ENCODE peak calls at places on chromosomes 12 and 14, in five cellular contexts. One of them, this sample, is unnamed.

GRCh38 chr12:17511369-17511768 is 578.6 kb downstream of the RERGL start:
- DNase-seq in body of pancreas: no peak
- DNase-seq in A673: peak; percentile 24
- DNase-seq in CD8-positive, alpha-beta T cell: no peak
- DNase-seq in upper lobe of left lung: no peak
- DNase-seq in this sample: no peak

GRCh38 chr12:47164730-47165439 is 85.1 kb upstream of the AMIGO2 start:
- DNase-seq in CD8-positive, alpha-beta T cell: no peak
- DNase-seq in A673: no peak
- DNase-seq in body of pancreas: no peak
- DNase-seq in upper lobe of left lung: no peak
- DNase-seq in this sample: no peak

GRCh38 chr14:73718742-73719251 is 4.6 kb upstream of the PNMA1 start:
- DNase-seq in body of pancreas: no peak
- DNase-seq in upper lobe of left lung: peak; percentile 80
- DNase-seq in A673: no peak
- DNase-seq in CD8-positive, alpha-beta T cell: no peak
- DNase-seq in this sample: peak; percentile 54

GRCh38 chr14:58238252-58239247 is 6.1 kb upstream of the PSMA3 start:
- DNase-seq in body of pancreas: peak; percentile 30
- DNase-seq in CD8-positive, alpha-beta T cell: no peak
- DNase-seq in upper lobe of left lung: no peak
- DNase-seq in A673: no peak
- DNase-seq in this sample: no peak

GRCh38 chr14:104086210-104086660 is 735 bp downstream of the ASPG start:
- DNase-seq in upper lobe of left lung: no peak
- DNase-seq in A673: no peak
- DNase-seq in CD8-positive, alpha-beta T cell: no peak
- DNase-seq in body of pancreas: peak; percentile 4
- DNase-seq in this sample: peak; percentile 55

GRCh38 chr12:116964740-116965090 is 54.0 kb downstream of the FBXW8 start:
- DNase-seq in CD8-positive, alpha-beta T cell: no peak
- DNase-seq in A673: no peak
- DNase-seq in upper lobe of left lung: no peak
- DNase-seq in body of pancreas: no peak
- DNase-seq in this sample: no peak

GRCh38 chr12:112370156-112370555 is 12.1 kb downstream of the HECTD4 start:
- DNase-seq in upper lobe of left lung: no peak
- DNase-seq in A673: no peak
- DNase-seq in body of pancreas: no peak
- DNase-seq in CD8-positive, alpha-beta T cell: no peak
- DNase-seq in this sample: no peak

GRCh38 chr12:126608607-126609175 is 1543.5 kb downstream of the AACS start:
- DNase-seq in upper lobe of left lung: no peak
- DNase-seq in CD8-positive, alpha-beta T cell: no peak
- DNase-seq in A673: no peak
- DNase-seq in body of pancreas: no peak
- DNase-seq in this sample: no peak

GRCh38 chr14:52949711-52950409 is 990 bp downstream of the FERMT2 start:
- DNase-seq in CD8-positive, alpha-beta T cell: no peak
- DNase-seq in A673: peak; percentile 65
- DNase-seq in body of pancreas: peak; percentile 34
- DNase-seq in upper lobe of left lung: no peak
- DNase-seq in this sample: no peak

GRCh38 chr12:106585862-106586534 is 3.2 kb downstream of the RFX4 start:
- DNase-seq in CD8-positive, alpha-beta T cell: no peak
- DNase-seq in upper lobe of left lung: peak; percentile 79
- DNase-seq in A673: peak; percentile 20
- DNase-seq in body of pancreas: no peak
- DNase-seq in this sample: no peak

GRCh38 chr14:70698288-70698687 is 56.6 kb downstream of the TTC9 start:
- DNase-seq in body of pancreas: peak; percentile 44
- DNase-seq in upper lobe of left lung: no peak
- DNase-seq in CD8-positive, alpha-beta T cell: no peak
- DNase-seq in A673: no peak
- DNase-seq in this sample: no peak

GRCh38 chr14:104519721-104520120 is 59.8 kb upstream of the C14orf180 start:
- DNase-seq in CD8-positive, alpha-beta T cell: no peak
- DNase-seq in body of pancreas: no peak
- DNase-seq in A673: no peak
- DNase-seq in upper lobe of left lung: no peak
- DNase-seq in this sample: no peak

GRCh38 chr12:44839785-44840184 is 36.3 kb downstream of the NELL2 start:
- DNase-seq in upper lobe of left lung: no peak
- DNase-seq in CD8-positive, alpha-beta T cell: no peak
- DNase-seq in body of pancreas: no peak
- DNase-seq in A673: no peak
- DNase-seq in this sample: no peak

GRCh38 chr14:104355949-104356737 is 217.8 kb downstream of the KIF26A start:
- DNase-seq in upper lobe of left lung: no peak
- DNase-seq in A673: no peak
- DNase-seq in CD8-positive, alpha-beta T cell: no peak
- DNase-seq in body of pancreas: peak; percentile 3
- DNase-seq in this sample: peak; percentile 59

GRCh38 chr12:45660330-45660729 is 69.2 kb upstream of the ARID2 start:
- DNase-seq in A673: peak; percentile 31
- DNase-seq in CD8-positive, alpha-beta T cell: no peak
- DNase-seq in body of pancreas: peak; percentile 46
- DNase-seq in upper lobe of left lung: no peak
- DNase-seq in this sample: no peak

GRCh38 chr12:41869432-41869831 is 275.2 kb downstream of the GXYLT1 start:
- DNase-seq in A673: no peak
- DNase-seq in body of pancreas: no peak
- DNase-seq in upper lobe of left lung: no peak
- DNase-seq in CD8-positive, alpha-beta T cell: no peak
- DNase-seq in this sample: no peak

GRCh38 chr12:105721051-105721825 is 390.7 kb downstream of the C12orf75 start:
- DNase-seq in CD8-positive, alpha-beta T cell: no peak
- DNase-seq in A673: no peak
- DNase-seq in upper lobe of left lung: no peak
- DNase-seq in body of pancreas: no peak
- DNase-seq in this sample: no peak

GRCh38 chr14:70254476-70254961 is 65.8 kb upstream of the SLC8A3 start:
- DNase-seq in A673: peak; percentile 29
- DNase-seq in body of pancreas: peak; percentile 84
- DNase-seq in upper lobe of left lung: peak; percentile 91
- DNase-seq in CD8-positive, alpha-beta T cell: no peak
- DNase-seq in this sample: peak; percentile 78

GRCh38 chr14:66070542-66071319 is 415.4 kb upstream of the CCDC196 start:
- DNase-seq in A673: peak; percentile 50
- DNase-seq in upper lobe of left lung: no peak
- DNase-seq in body of pancreas: peak; percentile 63
- DNase-seq in CD8-positive, alpha-beta T cell: peak; percentile 69
- DNase-seq in this sample: no peak

GRCh38 chr12:42588981-42589464 is 523 bp downstream of the PRICKLE1 start:
- DNase-seq in body of pancreas: peak; percentile 51
- DNase-seq in upper lobe of left lung: peak; percentile 87
- DNase-seq in CD8-positive, alpha-beta T cell: no peak
- DNase-seq in A673: peak; percentile 58
- DNase-seq in this sample: peak; percentile 73

GRCh38 chr12:109448272-109448671 is 28.8 kb downstream of the KCTD10 start:
- DNase-seq in CD8-positive, alpha-beta T cell: no peak
- DNase-seq in upper lobe of left lung: no peak
- DNase-seq in A673: no peak
- DNase-seq in body of pancreas: no peak
- DNase-seq in this sample: no peak

GRCh38 chr12:124866195-124866882 is 2.7 kb upstream of the SCARB1 start:
- DNase-seq in upper lobe of left lung: no peak
- DNase-seq in A673: no peak
- DNase-seq in CD8-positive, alpha-beta T cell: no peak
- DNase-seq in body of pancreas: no peak
- DNase-seq in this sample: no peak

GRCh38 chr12:75329918-75330826 is at the start of gene CAPS2:
- DNase-seq in upper lobe of left lung: peak; percentile 95
- DNase-seq in CD8-positive, alpha-beta T cell: peak; percentile 43
- DNase-seq in A673: peak; percentile 90
- DNase-seq in body of pancreas: peak; percentile 90
- DNase-seq in this sample: peak; percentile 92

GRCh38 chr14:101120636-101121398 is 217.3 kb upstream of the RTL1 start:
- DNase-seq in upper lobe of left lung: peak; percentile 70
- DNase-seq in body of pancreas: no peak
- DNase-seq in A673: peak; percentile 77
- DNase-seq in CD8-positive, alpha-beta T cell: no peak
- DNase-seq in this sample: peak; percentile 76

GRCh38 chr12:123038486-123038885 is 58.0 kb downstream of the ARL6IP4 start:
- DNase-seq in CD8-positive, alpha-beta T cell: no peak
- DNase-seq in upper lobe of left lung: no peak
- DNase-seq in A673: no peak
- DNase-seq in body of pancreas: no peak
- DNase-seq in this sample: peak; percentile 23

GRCh38 chr12:6613015-6613775 is 6.0 kb upstream of the CHD4 start:
- DNase-seq in upper lobe of left lung: no peak
- DNase-seq in body of pancreas: peak; percentile 72
- DNase-seq in A673: peak; percentile 83
- DNase-seq in CD8-positive, alpha-beta T cell: no peak
- DNase-seq in this sample: peak; percentile 87

GRCh38 chr12:120101617-120102016 is 14.9 kb downstream of the RAB35 start:
- DNase-seq in CD8-positive, alpha-beta T cell: no peak
- DNase-seq in A673: no peak
- DNase-seq in body of pancreas: no peak
- DNase-seq in upper lobe of left lung: no peak
- DNase-seq in this sample: no peak

GRCh38 chr12:120101182-120101581 is 15.4 kb downstream of the RAB35 start:
- DNase-seq in upper lobe of left lung: no peak
- DNase-seq in CD8-positive, alpha-beta T cell: no peak
- DNase-seq in A673: no peak
- DNase-seq in body of pancreas: peak; percentile 34
- DNase-seq in this sample: no peak

GRCh38 chr12:120098756-120099470 is 17.6 kb downstream of the RAB35 start:
- DNase-seq in CD8-positive, alpha-beta T cell: no peak
- DNase-seq in upper lobe of left lung: no peak
- DNase-seq in body of pancreas: no peak
- DNase-seq in A673: no peak
- DNase-seq in this sample: no peak

GRCh38 chr12:120099738-120100137 is 16.8 kb downstream of the RAB35 start:
- DNase-seq in body of pancreas: no peak
- DNase-seq in A673: no peak
- DNase-seq in CD8-positive, alpha-beta T cell: no peak
- DNase-seq in upper lobe of left lung: no peak
- DNase-seq in this sample: no peak

GRCh38 chr12:120100630-120101029 is 15.9 kb downstream of the RAB35 start:
- DNase-seq in CD8-positive, alpha-beta T cell: no peak
- DNase-seq in body of pancreas: peak; percentile 76
- DNase-seq in A673: no peak
- DNase-seq in upper lobe of left lung: no peak
- DNase-seq in this sample: no peak
- H3K4me1 ChIP-seq in CD8-positive, alpha-beta T cell: peaks cover 10% of the 10 kb centered on the region
- H3K4me1 ChIP-seq in body of pancreas: peaks cover 15% of the 10 kb centered on the region
- H3K4me1 ChIP-seq in A673: no peaks in the 10 kb centered on the region
- H3K4me1 ChIP-seq in upper lobe of left lung: peaks cover 29% of the 10 kb centered on the region
- H3K4me1 ChIP-seq in this sample: peaks cover 19% of the 10 kb centered on the region

GRCh38 chr12:115354007-115354452 is 670.1 kb upstream of the TBX3 start:
- DNase-seq in CD8-positive, alpha-beta T cell: no peak
- DNase-seq in body of pancreas: peak; percentile 15
- DNase-seq in A673: no peak
- DNase-seq in upper lobe of left lung: no peak
- DNase-seq in this sample: no peak

GRCh38 chr12:115354476-115354890 is 670.5 kb upstream of the TBX3 start:
- DNase-seq in A673: no peak
- DNase-seq in body of pancreas: no peak
- DNase-seq in CD8-positive, alpha-beta T cell: no peak
- DNase-seq in upper lobe of left lung: no peak
- DNase-seq in this sample: no peak

GRCh38 chr12:115351513-115352077 is 667.6 kb upstream of the TBX3 start:
- DNase-seq in upper lobe of left lung: no peak
- DNase-seq in A673: no peak
- DNase-seq in body of pancreas: no peak
- DNase-seq in CD8-positive, alpha-beta T cell: no peak
- DNase-seq in this sample: no peak

GRCh38 chr12:115353467-115353866 is 669.5 kb upstream of the TBX3 start:
- DNase-seq in A673: no peak
- DNase-seq in upper lobe of left lung: no peak
- DNase-seq in body of pancreas: no peak
- DNase-seq in CD8-positive, alpha-beta T cell: no peak
- DNase-seq in this sample: no peak

GRCh38 chr12:115349711-115350110 is 665.7 kb upstream of the TBX3 start:
- DNase-seq in CD8-positive, alpha-beta T cell: no peak
- DNase-seq in body of pancreas: no peak
- DNase-seq in A673: no peak
- DNase-seq in upper lobe of left lung: no peak
- DNase-seq in this sample: no peak
- TF ChIP-seq CTCF in CD8-positive, alpha-beta T cell: no peak
- TF ChIP-seq CTCF in body of pancreas: no peak
- TF ChIP-seq CTCF in A673: no peak
- TF ChIP-seq CTCF in upper lobe of left lung: no peak
- TF ChIP-seq CTCF in this sample: no peak

DNA sequence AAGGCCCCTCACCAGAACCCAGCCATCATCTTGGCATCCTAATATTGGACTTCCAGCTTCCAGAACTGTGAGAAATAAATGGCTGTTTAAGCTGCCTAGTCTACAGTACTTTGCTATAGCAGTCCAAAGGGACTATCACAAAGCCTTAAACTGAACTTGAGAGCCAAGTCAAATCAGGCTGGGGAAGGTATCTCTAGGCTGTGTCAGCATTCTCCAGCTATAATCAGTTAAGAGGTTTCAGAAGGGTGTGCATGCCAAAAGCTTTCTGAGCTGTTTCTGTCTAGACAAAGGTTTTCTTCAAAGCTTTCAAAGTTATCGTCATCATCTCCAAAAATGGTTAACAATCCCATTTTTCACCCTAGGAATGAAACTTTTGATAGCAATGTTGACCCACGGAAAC is 7.6 kb downstream of the ASCL4 start:
- DNase-seq in CD8-positive, alpha-beta T cell: no peak
- DNase-seq in body of pancreas: no peak
- DNase-seq in upper lobe of left lung: no peak
- DNase-seq in A673: no peak
- DNase-seq in this sample: no peak
- H3K4me1 ChIP-seq in CD8-positive, alpha-beta T cell: no peaks in the 10 kb centered on the region
- H3K4me1 ChIP-seq in body of pancreas: no peaks in the 10 kb centered on the region
- H3K4me1 ChIP-seq in upper lobe of left lung: no peaks in the 10 kb centered on the region
- H3K4me1 ChIP-seq in A673: no peaks in the 10 kb centered on the region
- H3K4me1 ChIP-seq in this sample: no peaks in the 10 kb centered on the region

DNA sequence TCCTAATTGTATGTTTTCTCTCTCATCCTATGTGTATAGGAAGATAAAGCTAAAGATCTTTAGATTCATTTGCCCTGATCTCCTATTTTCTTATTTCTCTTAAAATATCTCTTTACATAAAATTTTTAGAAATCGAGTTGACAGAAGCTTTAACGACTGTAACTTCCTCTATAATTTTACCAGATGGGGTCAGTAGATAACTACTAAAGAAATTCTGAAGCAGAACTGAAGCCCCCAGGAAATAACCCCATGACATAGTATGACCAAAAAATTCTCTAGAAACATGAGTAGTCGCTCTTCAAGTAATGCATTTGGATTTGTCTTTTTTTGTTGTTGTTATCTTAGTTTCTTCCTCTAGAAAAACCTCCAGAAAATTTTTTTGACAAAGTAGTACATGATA is 288.0 kb downstream of the ERC1 start:
- DNase-seq in A673: no peak
- DNase-seq in CD8-positive, alpha-beta T cell: no peak
- DNase-seq in body of pancreas: no peak
- DNase-seq in upper lobe of left lung: no peak
- DNase-seq in this sample: no peak
- TF ChIP-seq CTCF in A673: no peak
- TF ChIP-seq CTCF in CD8-positive, alpha-beta T cell: no peak
- TF ChIP-seq CTCF in body of pancreas: peak; percentile 18
- TF ChIP-seq CTCF in upper lobe of left lung: no peak
- TF ChIP-seq CTCF in this sample: no peak

GRCh38 chr14:61394542-61394941 is 73.2 kb downstream of the PRKCH start:
- DNase-seq in upper lobe of left lung: no peak
- DNase-seq in CD8-positive, alpha-beta T cell: no peak
- DNase-seq in body of pancreas: no peak
- DNase-seq in A673: no peak
- DNase-seq in this sample: no peak
- H3K4me1 ChIP-seq in upper lobe of left lung: peaks cover 26% of the 10 kb centered on the region
- H3K4me1 ChIP-seq in CD8-positive, alpha-beta T cell: peaks cover 98% of the 10 kb centered on the region
- H3K4me1 ChIP-seq in body of pancreas: peaks cover 3% of the 10 kb centered on the region
- H3K4me1 ChIP-seq in A673: no peaks in the 10 kb centered on the region
- H3K4me1 ChIP-seq in this sample: peaks cover 8% of the 10 kb centered on the region

This sample was measured in upper lobe of right lung.